ENCODE peak calls at places on chromosomes 13 and 19, in seven cellular contexts. T, E, G, X, P, R and F are unnamed samples.

GRCh38 chr19:42816901-42817300 is 51.4 kb upstream of the PSG8 start:
- DNase-seq in P (no peak), T (no peak), E (no peak), G (peak; percentile 12), R (peak; percentile 9), X (no peak), F (no peak)

GRCh38 chr13:19725320-19725719 is 57.4 kb downstream of the PSPC1 start:
- DNase-seq in G (no peak), T (no peak), R (no peak), P (no peak), X (no peak), E (no peak), F (no peak)

GRCh38 chr19:44623626-44624025 is 10.3 kb downstream of the IGSF23 start:
- DNase-seq in X (no peak), P (no peak), G (no peak), E (no peak), T (no peak), R (no peak), F (no peak)

GRCh38 chr13:71464673-71465072 is 402.3 kb downstream of the DACH1 start:
- DNase-seq in R (no peak), G (no peak), E (no peak), T (no peak), P (no peak), X (no peak), F (no peak)

GRCh38 chr19:4896372-4896771 is 6.3 kb downstream of the ARRDC5 start:
- DNase-seq in E (no peak), P (no peak), T (no peak), X (no peak), R (peak; percentile 48), G (no peak), F (no peak)

GRCh38 chr13:50167224-50167947 is 152.1 kb downstream of the KCNRG start:
- DNase-seq in P (no peak), E (no peak), T (no peak), R (no peak), X (peak; percentile 30), G (no peak), F (no peak)

GRCh38 chr13:31166591-31166990 is 4.9 kb upstream of the HSPH1 start:
- DNase-seq in G (no peak), E (no peak), T (no peak), X (no peak), P (no peak), R (peak; percentile 45), F (no peak)

GRCh38 chr13:76991432-76991795 is 467 bp upstream of the CLN5 start:
- DNase-seq in E (no peak), X (peak; percentile 88), P (peak; percentile 44), T (no peak), R (no peak), G (no peak), F (peak; percentile 52)

GRCh38 chr19:55027472-55028337 is 10.4 kb downstream of the GP6 start:
- DNase-seq in P (no peak), T (no peak), G (no peak), R (peak; percentile 4), X (no peak), E (no peak), F (no peak)

GRCh38 chr19:19406878-19407639 is 1.6 kb downstream of the GATAD2A start:
- DNase-seq in T (no peak), E (no peak), R (peak; percentile 52), G (peak; percentile 70), P (peak; percentile 46), X (peak; percentile 74), F (no peak)
- TF ChIP-seq CTCF in T (peak; percentile 40), E (peak; percentile 38), R (peak; percentile 45), G (peak; percentile 59), P (peak; percentile 34), X (peak; percentile 31), F (peak; percentile 37)

DNA sequence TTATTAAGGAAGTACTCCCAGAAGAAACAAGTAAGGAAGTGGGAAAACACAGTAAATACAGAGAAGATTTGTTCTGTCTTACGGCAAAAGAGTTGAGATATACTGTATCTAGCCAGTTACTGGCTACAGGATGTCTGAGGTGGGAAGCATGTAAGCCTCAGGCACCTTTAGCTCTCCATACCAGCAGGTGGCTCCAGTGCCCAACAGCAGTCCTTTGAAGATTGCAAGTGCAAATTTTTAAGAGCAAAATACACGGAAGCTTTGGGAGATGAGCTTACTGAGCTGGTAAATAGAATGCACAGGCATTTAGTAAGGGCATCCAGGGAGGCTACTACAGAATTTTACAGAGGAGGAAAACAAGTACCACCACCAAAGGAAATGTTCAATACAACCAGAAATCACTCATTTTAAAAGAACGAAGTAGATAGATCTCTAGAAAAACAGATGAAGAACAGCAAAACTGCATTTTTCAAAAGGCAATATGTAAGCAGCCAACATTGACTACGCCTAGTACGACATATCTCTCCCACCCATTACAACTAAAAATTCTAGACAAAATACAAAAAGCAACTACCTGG is 57.9 kb upstream of the VSTM2B start:
- DNase-seq in E (no peak), R (peak; percentile 2), P (no peak), X (peak; percentile 59), G (peak; percentile 11), T (peak; percentile 36), F (no peak)
- TF ChIP-seq CTCF in E (peak; percentile 37), R (no peak), P (no peak), X (peak; percentile 59), G (peak; percentile 70), T (peak; percentile 59), F (no peak)

DNA sequence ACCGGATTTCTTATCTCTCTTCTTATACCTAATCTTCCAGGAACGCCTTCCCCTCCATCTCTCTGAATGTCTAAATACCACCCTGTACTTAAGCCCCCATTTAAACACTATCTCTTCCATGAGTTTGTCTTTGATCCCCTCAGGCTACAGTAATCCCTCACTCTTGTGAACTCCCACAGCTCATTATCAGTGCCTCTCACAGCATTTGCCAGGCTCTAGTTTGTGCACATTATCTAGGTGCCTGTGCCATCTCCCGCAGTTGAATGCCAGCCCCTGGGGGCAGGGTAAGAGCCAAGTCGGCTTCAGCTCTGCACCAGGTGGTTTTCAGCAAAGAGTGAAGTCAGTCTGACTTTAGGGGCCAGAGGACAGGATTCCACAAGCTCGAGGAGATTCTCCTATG is 71.4 kb downstream of the FREM2 start:
- DNase-seq in E (no peak), P (no peak), X (no peak), G (no peak), T (no peak), R (no peak), F (no peak)
- TF ChIP-seq CTCF in E (no peak), P (no peak), X (no peak), G (no peak), T (no peak), R (no peak), F (no peak)

DNA sequence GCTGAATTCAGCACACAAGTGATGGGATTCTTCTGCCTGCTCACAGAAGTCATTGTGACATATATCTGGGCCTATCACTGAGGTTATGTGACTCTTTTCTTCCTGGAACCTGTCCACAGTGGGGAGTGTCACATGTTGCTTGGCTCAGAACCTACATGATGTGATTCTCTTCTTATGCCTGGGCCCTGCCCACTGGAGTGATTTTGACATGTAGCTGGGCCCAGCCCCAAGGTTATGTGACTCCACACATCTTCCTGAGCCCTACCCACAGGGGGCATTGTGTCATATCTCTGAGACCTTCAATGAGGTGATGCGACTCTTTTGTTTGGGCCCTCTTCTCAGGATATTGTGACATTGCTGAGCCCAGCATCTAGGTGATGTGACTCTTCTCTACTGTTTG is 17.4 kb upstream of the ZNF429 start:
- DNase-seq in R (no peak), T (no peak), X (no peak), G (no peak), E (no peak), P (no peak), F (no peak)
- TF ChIP-seq CTCF in R (no peak), T (no peak), X (no peak), G (no peak), E (no peak), P (no peak), F (no peak)

DNA sequence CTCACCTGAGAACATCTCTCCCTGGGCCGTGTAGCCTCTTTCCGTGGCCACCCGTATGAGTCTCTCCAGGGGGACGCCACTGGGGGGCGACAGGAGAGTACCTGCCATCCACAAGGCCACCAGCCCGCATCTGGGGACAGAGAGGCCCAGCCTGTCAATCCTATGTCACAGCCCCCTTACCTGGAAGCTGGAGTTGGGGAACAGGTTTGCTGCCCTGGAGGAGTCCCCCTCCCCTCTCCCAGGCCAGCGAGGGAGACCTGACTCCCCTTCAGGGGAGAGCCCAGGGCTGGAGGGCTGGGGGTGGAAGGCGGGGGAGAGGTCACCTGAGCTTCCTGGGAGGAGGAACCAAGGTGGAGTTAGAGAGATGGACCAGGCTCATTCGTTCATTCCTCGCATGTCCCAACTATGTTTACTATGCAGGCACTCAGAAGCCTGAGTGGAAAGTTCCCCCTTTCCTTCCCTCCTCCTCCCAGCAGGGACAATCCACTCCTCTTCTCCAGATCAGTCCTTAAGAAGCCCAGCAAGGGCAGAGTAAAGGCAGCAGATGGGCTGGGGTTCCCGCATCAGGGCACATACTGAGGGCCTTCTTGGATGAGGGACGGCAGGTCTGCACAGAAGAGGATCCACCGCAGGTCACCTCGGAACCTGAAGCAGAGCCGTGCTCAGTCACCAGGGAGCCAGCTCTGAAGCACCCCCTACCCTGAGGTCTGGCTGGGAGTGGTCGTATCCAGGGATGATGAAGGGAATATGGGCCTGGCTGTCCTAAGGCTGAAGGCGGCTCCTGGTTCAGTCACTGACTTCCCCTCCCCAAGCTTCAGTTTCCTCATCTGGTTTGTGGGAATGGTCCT is 5.5 kb downstream of the ACTMAP start:
- DNase-seq in T (no peak), R (peak; percentile 53), X (peak; percentile 34), E (no peak), P (no peak), G (no peak), F (no peak)
- TF ChIP-seq CTCF in T (peak; percentile 24), R (peak; percentile 3), X (peak; percentile 17), E (no peak), P (no peak), G (peak; percentile 29), F (no peak)

GRCh38 chr19:24033308-24033961 is 53.6 kb upstream of the ZNF254 start:
- DNase-seq in T (peak; percentile 96), G (peak; percentile 90), R (peak; percentile 97), E (peak; percentile 70), X (peak; percentile 93), P (peak; percentile 94), F (peak; percentile 73)
- TF ChIP-seq CTCF in T (peak; percentile 19), G (peak; percentile 40), R (peak; percentile 17), E (no peak), X (no peak), P (no peak), F (no peak)

DNA sequence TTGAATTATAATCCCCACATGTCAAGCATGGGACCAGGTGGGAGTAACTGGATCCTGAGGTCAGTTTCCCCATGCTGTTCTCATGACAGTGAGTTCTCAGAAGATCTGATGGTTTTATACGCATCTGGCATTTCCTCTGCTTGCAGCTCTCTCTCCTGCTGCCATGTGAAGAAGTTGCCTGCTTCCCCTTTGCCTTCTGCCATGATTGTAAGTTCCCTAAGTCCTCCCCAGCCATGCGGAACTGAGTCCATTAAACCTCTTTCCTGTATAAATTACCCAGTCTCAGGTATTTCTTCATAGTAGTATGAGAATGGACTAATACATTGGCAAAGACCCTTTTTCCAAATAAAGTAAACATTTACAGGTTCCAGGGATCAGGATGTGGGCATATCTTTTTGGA is 96.8 kb downstream of the TSHZ3 start:
- DNase-seq in E (no peak), X (no peak), R (no peak), P (no peak), T (no peak), G (no peak), F (no peak)
- TF ChIP-seq CTCF in E (no peak), X (no peak), R (no peak), P (no peak), T (no peak), G (no peak), F (no peak)